ENCODE peak calls at places on chromosome X, in four cellular contexts. One of them, this sample, is unnamed.

GRCh38 chrX:153539979-153540358 is 22.5 kb downstream of the ATP2B3 start:
- DNase-seq in iris pigment epithelial cell: no peak
- DNase-seq in AG10803: no peak
- DNase-seq in BE2C: no peak
- DNase-seq in this sample: no peak

GRCh38 chrX:129015381-129015780 is 507.9 kb downstream of the SMARCA1 start:
- DNase-seq in iris pigment epithelial cell: no peak
- DNase-seq in AG10803: no peak
- DNase-seq in BE2C: no peak
- DNase-seq in this sample: no peak

GRCh38 chrX:351736-352135 is 33.1 kb upstream of the GTPBP6 start:
- DNase-seq in iris pigment epithelial cell: no peak
- DNase-seq in AG10803: no peak
- DNase-seq in BE2C: no peak
- DNase-seq in this sample: no peak

GRCh38 chrX:13495232-13495631 is 74.2 kb upstream of the EGFL6 start:
- DNase-seq in iris pigment epithelial cell: no peak
- DNase-seq in AG10803: no peak
- DNase-seq in BE2C: no peak
- DNase-seq in this sample: no peak

GRCh38 chrX:149255860-149256259 is 249.2 kb downstream of the IDS start:
- DNase-seq in iris pigment epithelial cell: no peak
- DNase-seq in AG10803: no peak
- DNase-seq in BE2C: no peak
- DNase-seq in this sample: no peak

GRCh38 chrX:54352677-54353076 is 5.2 kb downstream of the WNK3 start:
- DNase-seq in iris pigment epithelial cell: no peak
- DNase-seq in AG10803: no peak
- DNase-seq in BE2C: no peak
- DNase-seq in this sample: no peak

GRCh38 chrX:155218777-155219176 is 2.5 kb downstream of the VBP1 start:
- DNase-seq in iris pigment epithelial cell: no peak
- DNase-seq in AG10803: no peak
- DNase-seq in BE2C: no peak
- DNase-seq in this sample: no peak

GRCh38 chrX:69493193-69493592 is 10.9 kb upstream of the NALF2 start:
- DNase-seq in iris pigment epithelial cell: no peak
- DNase-seq in AG10803: no peak
- DNase-seq in BE2C: peak
- DNase-seq in this sample: no peak

GRCh38 chrX:15447985-15448639 is 45.0 kb downstream of the PIR start:
- DNase-seq in iris pigment epithelial cell: peak
- DNase-seq in AG10803: peak
- DNase-seq in BE2C: no peak
- DNase-seq in this sample: peak

GRCh38 chrX:107823042-107823441 is 2.6 kb upstream of the MID2 start:
- DNase-seq in iris pigment epithelial cell: no peak
- DNase-seq in AG10803: no peak
- DNase-seq in BE2C: no peak
- DNase-seq in this sample: no peak

This sample was measured in astrocyte.